ENCODE peak calls at places on chromosomes 16 and 17, in six cellular contexts. W, M, B, O, K and I are unnamed samples.

GRCh38 chr16:85349413-85350145 is 237.3 kb upstream of the CIBAR2 start:
- DNase-seq in W (no peak), M (peak; percentile 85), B (no peak), O (no peak), K (no peak), I (no peak)

GRCh38 chr16:75529959-75530358 is 5.9 kb downstream of the CHST5 start:
- DNase-seq in W (no peak), M (no peak), B (no peak), O (no peak), K (no peak), I (no peak)

GRCh38 chr17:50944054-50944901 is 78.1 kb upstream of the TOB1 start:
- DNase-seq in W (no peak), M (peak; percentile 92), B (peak; percentile 97), O (peak; percentile 92), K (peak; percentile 97), I (peak; percentile 62)

GRCh38 chr17:9646556-9646905 is 1.2 kb downstream of the USP43 start:
- DNase-seq in W (no peak), M (no peak), B (no peak), O (no peak), K (no peak), I (no peak)

GRCh38 chr16:24995469-24995868 is 19.7 kb downstream of the ARHGAP17 start:
- DNase-seq in W (no peak), M (no peak), B (no peak), O (no peak), K (peak; percentile 34), I (no peak)

GRCh38 chr17:12522743-12523181 is 142.9 kb upstream of the MYOCD start:
- DNase-seq in W (no peak), M (no peak), B (peak; percentile 49), O (peak; percentile 51), K (peak; percentile 92), I (peak; percentile 11)

GRCh38 chr16:51538707-51539604 is 387.9 kb upstream of the SALL1 start:
- DNase-seq in W (no peak), M (peak; percentile 13), B (no peak), O (no peak), K (peak; percentile 88), I (no peak)

GRCh38 chr17:81927653-81928496 is at the start of gene MAFG:
- DNase-seq in W (peak; percentile 70), M (peak; percentile 100), B (peak; percentile 94), O (peak; percentile 91), K (peak; percentile 98), I (peak; percentile 96)

GRCh38 chr17:60677308-60678117 is at the start of gene BCAS3:
- DNase-seq in W (peak; percentile 95), M (peak; percentile 98), B (peak; percentile 97), O (peak; percentile 98), K (peak; percentile 99), I (peak; percentile 97)

GRCh38 chr16:35176449-35176848 is 1717.0 kb downstream of the TP53TG3F start:
- DNase-seq in W (no peak), M (no peak), B (no peak), O (no peak), K (no peak), I (no peak)

GRCh38 chr17:78534492-78535284 is 42.5 kb downstream of the DNAH17 start:
- DNase-seq in W (no peak), M (no peak), B (no peak), O (no peak), K (no peak), I (no peak)

GRCh38 chr16:1823821-1824220 is 2.8 kb downstream of the HAGH start:
- DNase-seq in W (no peak), M (no peak), B (peak; percentile 55), O (no peak), K (peak; percentile 70), I (no peak)

GRCh38 chr17:43536236-43537088 is 9.7 kb downstream of the ETV4 start:
- DNase-seq in W (no peak), M (no peak), B (no peak), O (no peak), K (no peak), I (no peak)

GRCh38 chr16:24013733-24014645 is 178.2 kb downstream of the PRKCB start:
- DNase-seq in W (no peak), M (no peak), B (peak; percentile 31), O (peak; percentile 65), K (peak; percentile 10), I (no peak)

GRCh38 chr17:42519546-42520444 is 16.2 kb upstream of the NAGLU start:
- DNase-seq in W (peak; percentile 51), M (no peak), B (peak; percentile 77), O (peak; percentile 85), K (peak; percentile 95), I (peak; percentile 91)

GRCh38 chr17:82649501-82650261 is 1.4 kb upstream of the WDR45B start:
- DNase-seq in W (no peak), M (no peak), B (no peak), O (no peak), K (no peak), I (no peak)

DNA sequence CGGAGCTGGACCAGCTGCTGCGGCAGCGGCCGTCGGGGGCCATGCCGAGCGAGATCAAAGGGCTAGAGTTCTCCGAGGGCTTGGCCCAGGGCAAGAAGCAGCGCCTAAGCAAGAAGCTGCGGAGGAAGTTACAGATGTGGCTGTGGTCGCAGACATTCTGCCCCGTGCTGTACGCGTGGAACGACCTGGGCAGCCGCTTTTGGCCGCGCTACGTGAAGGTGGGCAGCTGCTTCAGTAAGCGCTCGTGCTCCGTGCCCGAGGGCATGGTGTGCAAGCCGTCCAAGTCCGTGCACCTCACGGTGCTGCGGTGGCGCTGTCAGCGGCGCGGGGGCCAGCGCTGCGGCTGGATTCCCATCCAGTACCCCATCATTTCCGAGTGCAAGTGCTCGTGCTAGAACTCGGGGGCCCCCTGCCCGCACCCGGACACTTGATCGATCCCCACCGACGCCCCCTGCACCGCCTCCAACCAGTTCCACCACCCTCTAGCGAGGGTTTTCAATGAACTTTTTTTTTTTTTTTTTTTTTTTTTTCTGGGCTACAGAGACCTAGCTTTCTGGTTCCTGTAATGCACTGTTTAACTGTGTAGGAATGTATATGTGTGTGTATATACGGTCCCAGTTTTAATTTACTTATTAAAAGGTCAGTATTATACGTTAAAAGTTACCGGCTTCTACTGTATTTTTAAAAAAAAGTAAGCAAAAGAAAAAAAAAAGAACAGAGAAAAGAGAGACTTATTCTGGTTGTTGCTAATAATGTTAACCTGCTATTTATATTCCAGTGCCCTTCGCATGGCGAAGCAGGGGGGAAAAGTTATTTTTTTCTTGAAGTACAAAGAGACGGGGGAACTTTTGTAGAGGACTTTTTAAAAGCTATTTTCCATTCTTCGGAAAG is 1.3 kb downstream of the NOG start:
- DNase-seq in W (no peak), M (no peak), B (no peak), O (no peak), K (peak; percentile 52), I (peak; percentile 32)
- TF ChIP-seq CTCF in W (no peak), M (no peak), B (no peak), O (no peak), K (no peak), I (no peak)

GRCh38 chr16:71593048-71593999 is 16.4 kb upstream of the TAT start:
- DNase-seq in W (no peak), M (no peak), B (no peak), O (no peak), K (no peak), I (no peak)

GRCh38 chr16:71590584-71590983 is 13.7 kb upstream of the TAT start:
- DNase-seq in W (no peak), M (no peak), B (no peak), O (no peak), K (no peak), I (no peak)

GRCh38 chr16:71591917-71592316 is 15.0 kb upstream of the TAT start:
- DNase-seq in W (no peak), M (no peak), B (no peak), O (no peak), K (no peak), I (no peak)

DNA sequence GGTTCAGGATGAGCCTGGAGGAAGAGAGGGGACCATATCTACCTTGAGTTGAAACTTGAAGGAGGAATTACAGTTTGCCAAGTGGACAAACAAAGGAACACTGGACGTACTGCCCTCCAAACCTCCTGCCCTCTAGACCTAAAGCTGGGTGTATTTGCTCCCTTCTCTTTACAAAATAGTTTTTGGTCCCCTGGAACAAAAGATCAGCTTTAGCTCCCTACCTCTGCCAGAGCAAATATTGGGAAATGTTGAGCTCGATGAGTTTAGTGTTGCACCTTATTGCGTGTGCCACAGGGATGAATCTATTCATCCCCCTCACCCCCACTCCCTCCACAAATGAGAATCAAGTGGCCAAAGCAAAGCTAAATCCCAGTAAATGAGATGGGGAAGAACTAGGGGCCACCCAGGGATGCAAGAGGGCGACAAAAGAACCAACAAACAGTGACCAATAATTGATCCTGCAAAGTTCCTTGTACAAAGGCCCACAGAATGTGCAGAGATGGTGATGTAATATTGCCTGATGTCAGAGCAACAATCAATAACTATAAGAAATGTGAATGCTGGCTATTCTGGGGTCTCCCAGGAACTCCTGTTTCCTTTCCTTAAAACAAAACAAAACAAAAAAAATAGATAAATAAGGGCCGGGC is 17.2 kb upstream of the TAT start:
- DNase-seq in W (no peak), M (no peak), B (no peak), O (no peak), K (no peak), I (no peak)
- TF ChIP-seq EP300 in W (no peak), M (no peak), B (no peak), O (no peak), K (no peak), I (no peak)

GRCh38 chr16:15650019-15650697 is at the start of gene NDE1:
- DNase-seq in W (peak; percentile 70), M (peak; percentile 98), B (peak; percentile 94), O (peak; percentile 94), K (peak; percentile 87), I (peak; percentile 87)
- TF ChIP-seq CTCF in W (no peak), M (no peak), B (no peak), O (no peak), K (no peak), I (no peak)

GRCh38 chr16:54928421-54929089 is 2.1 kb upstream of the IRX5 start:
- DNase-seq in W (no peak), M (peak; percentile 80), B (peak; percentile 77), O (no peak), K (peak; percentile 69), I (no peak)
- TF ChIP-seq EP300 in W (no peak), M (no peak), B (no peak), O (no peak), K (no peak), I (no peak)

GRCh38 chr17:48499248-48499647 is 31.6 kb downstream of the HOXB1 start:
- DNase-seq in W (no peak), M (no peak), B (no peak), O (no peak), K (no peak), I (no peak)

GRCh38 chr17:48499743-48500434 is 30.9 kb downstream of the HOXB1 start:
- DNase-seq in W (no peak), M (no peak), B (no peak), O (no peak), K (no peak), I (no peak)

GRCh38 chr17:48502312-48502711 is 28.5 kb downstream of the HOXB1 start:
- DNase-seq in W (no peak), M (no peak), B (no peak), O (no peak), K (no peak), I (no peak)

GRCh38 chr17:48502901-48503300 is 27.9 kb downstream of the HOXB1 start:
- DNase-seq in W (no peak), M (no peak), B (no peak), O (no peak), K (no peak), I (no peak)

GRCh38 chr17:48500435-48501426 is 30.1 kb downstream of the HOXB1 start:
- DNase-seq in W (no peak), M (no peak), B (no peak), O (peak; percentile 35), K (peak; percentile 53), I (no peak)
- TF ChIP-seq CTCF in W (peak; percentile 66), M (no peak), B (no peak), O (peak; percentile 36), K (no peak), I (no peak)